ENCODE peak calls at places on chromosome 9, in nine cellular contexts. F is tibial nerve, X is upper lobe of left lung, J is stomach, D is spleen, H is endothelial cell of umbilical vein, L is suprapubic skin, O is GM12878, P is heart left ventricle. I is an unnamed sample.

GRCh38 chr9:86828631-86829030 is 118.7 kb downstream of the GAS1 start:
- DNase-seq in L (no peak), H (no peak), D (no peak), P (no peak), X (no peak), J (no peak), F (no peak), O (no peak), I (no peak)

GRCh38 chr9:36319183-36319582 is 60.9 kb upstream of the GNE start:
- DNase-seq in X (no peak), J (no peak), O (no peak), H (no peak), L (no peak), F (no peak), D (no peak), P (no peak), I (no peak)

GRCh38 chr9:37128051-37128450 is 7.7 kb downstream of the ZCCHC7 start:
- DNase-seq in P (no peak), F (no peak), D (no peak), X (no peak), H (no peak), O (no peak), J (no peak), L (no peak), I (no peak)

GRCh38 chr9:114110180-114110579 is 11.1 kb upstream of the KIF12 start:
- DNase-seq in L (no peak), P (no peak), F (no peak), H (no peak), O (no peak), J (no peak), D (no peak), X (no peak), I (no peak)

GRCh38 chr9:113319054-113319453 is 15.9 kb upstream of the RNF183 start:
- DNase-seq in H (no peak), O (no peak), P (no peak), F (no peak), L (no peak), X (no peak), J (no peak), D (no peak), I (no peak)

GRCh38 chr9:134634190-134634589 is 7.4 kb upstream of the COL5A1 start:
- DNase-seq in H (no peak), L (peak; percentile 46), F (peak; percentile 3), X (peak; percentile 12), O (no peak), D (peak; percentile 57), J (no peak), P (no peak), I (no peak)

GRCh38 chr9:81396528-81396927 is 292.8 kb downstream of the TLE1 start:
- DNase-seq in F (no peak), O (no peak), H (no peak), P (no peak), X (no peak), L (no peak), D (no peak), J (no peak), I (peak; percentile 9)

GRCh38 chr9:98861881-98862501 is 54.5 kb downstream of the GALNT12 start:
- DNase-seq in J (no peak), X (no peak), P (no peak), H (no peak), F (no peak), O (no peak), D (no peak), L (peak; percentile 80), I (no peak)

GRCh38 chr9:107866912-107867311 is 377.3 kb upstream of the KLF4 start:
- DNase-seq in P (no peak), F (no peak), H (no peak), X (peak; percentile 31), D (no peak), L (no peak), J (no peak), O (no peak), I (no peak)

GRCh38 chr9:107869111-107869510 is 379.5 kb upstream of the KLF4 start:
- DNase-seq in D (no peak), O (no peak), J (no peak), P (no peak), X (no peak), F (no peak), H (no peak), L (no peak), I (no peak)

GRCh38 chr9:107870221-107870620 is 380.7 kb upstream of the KLF4 start:
- DNase-seq in L (no peak), J (no peak), F (no peak), X (no peak), H (no peak), O (no peak), P (no peak), D (no peak), I (no peak)

GRCh38 chr9:107867738-107868137 is 378.2 kb upstream of the KLF4 start:
- DNase-seq in F (no peak), O (no peak), D (no peak), X (no peak), P (no peak), H (no peak), J (no peak), L (no peak), I (no peak)

GRCh38 chr9:107868166-107868565 is 378.6 kb upstream of the KLF4 start:
- DNase-seq in F (no peak), P (no peak), D (no peak), L (no peak), J (no peak), H (no peak), O (no peak), X (no peak), I (no peak)
- TF ChIP-seq POLR2A in F (no peak), P (no peak), D (no peak), L (no peak), J (no peak), H (no peak), O (no peak), X (no peak), I (no peak)

GRCh38 chr9:78393932-78394331 is 97.0 kb downstream of the PSAT1 start:
- DNase-seq in L (no peak), D (no peak), P (no peak), F (no peak), O (no peak), J (no peak), H (no peak), X (no peak), I (no peak)

GRCh38 chr9:78397045-78397843 is 100.3 kb downstream of the PSAT1 start:
- DNase-seq in J (no peak), X (no peak), P (no peak), D (no peak), F (no peak), L (no peak), H (no peak), O (no peak), I (no peak)

GRCh38 chr9:78396087-78396486 is 99.2 kb downstream of the PSAT1 start:
- DNase-seq in D (no peak), L (no peak), H (no peak), P (no peak), F (no peak), X (no peak), J (no peak), O (no peak), I (no peak)

GRCh38 chr9:78399153-78399552 is 102.2 kb downstream of the PSAT1 start:
- DNase-seq in P (no peak), X (no peak), O (no peak), H (no peak), F (no peak), L (no peak), D (no peak), J (no peak), I (no peak)

GRCh38 chr9:78393340-78393739 is 96.4 kb downstream of the PSAT1 start:
- DNase-seq in F (no peak), H (no peak), O (no peak), J (no peak), X (no peak), P (no peak), L (no peak), D (no peak), I (no peak)
- H3K27ac ChIP-seq in F (no peak overlapping the region), H (no peak overlapping the region), O (no peak overlapping the region), J (no peak overlapping the region), X (no peak overlapping the region), P (no peak overlapping the region), L (no peak overlapping the region), D (no peak overlapping the region), I (no peak overlapping the region)

GRCh38 chr9:133635098-133635497 is 1.1 kb upstream of the DBH start:
- DNase-seq in H (no peak), P (no peak), D (no peak), X (no peak), J (no peak), L (no peak), F (no peak), O (no peak), I (no peak)

GRCh38 chr9:133631111-133631510 is 5.1 kb upstream of the DBH start:
- DNase-seq in J (no peak), O (no peak), P (no peak), F (no peak), L (no peak), H (no peak), D (no peak), X (no peak), I (no peak)

GRCh38 chr9:133634024-133634691 is 2.0 kb upstream of the DBH start:
- DNase-seq in P (no peak), F (no peak), J (no peak), X (no peak), D (no peak), L (no peak), O (no peak), H (no peak), I (no peak)

GRCh38 chr9:133633681-133633990 is 2.5 kb upstream of the DBH start:
- DNase-seq in L (no peak), H (no peak), X (no peak), D (no peak), J (no peak), F (no peak), O (no peak), P (no peak), I (no peak)

DNA sequence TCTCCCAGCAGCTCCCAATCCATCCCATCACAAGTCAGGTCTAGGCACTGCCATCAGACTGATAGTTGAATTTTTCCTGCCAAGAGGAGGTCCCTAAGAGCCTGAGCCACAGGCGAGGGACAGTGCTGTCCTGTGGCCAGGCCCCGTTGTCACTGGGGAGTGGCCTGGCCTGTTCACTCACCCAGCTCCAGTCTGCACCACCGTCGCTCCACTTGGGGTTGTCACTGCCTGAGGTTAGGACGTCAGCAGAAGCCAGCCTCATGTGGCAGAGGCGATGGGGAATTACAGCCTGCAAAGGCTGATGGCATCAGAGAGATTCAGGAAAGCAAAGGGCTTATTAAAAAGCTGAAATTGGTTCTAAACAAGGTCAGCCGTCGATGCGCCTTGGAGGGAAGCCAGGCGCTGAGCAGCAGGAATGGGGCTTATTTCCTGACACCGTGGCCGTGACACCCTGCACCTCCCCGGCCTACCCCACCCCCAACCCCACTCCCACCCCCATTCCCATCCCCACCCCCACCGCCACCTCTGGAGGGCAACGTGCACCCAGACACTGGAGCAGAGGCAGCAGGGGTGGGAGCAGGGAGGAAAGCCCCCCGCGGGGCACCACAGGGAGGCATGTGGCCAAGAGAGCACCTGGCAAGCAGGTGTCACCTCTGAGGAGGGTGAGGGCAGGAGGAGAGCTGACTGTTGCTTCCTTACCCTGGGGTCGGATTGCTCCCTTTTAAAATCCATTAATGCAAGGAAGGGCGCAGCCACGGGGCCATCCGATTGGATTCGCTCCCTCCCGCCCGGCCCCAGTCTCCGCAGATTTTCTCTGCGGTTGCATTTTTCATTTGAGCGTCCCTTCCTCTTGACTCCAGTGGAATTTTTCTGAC is 3.1 kb upstream of the DBH start:
- DNase-seq in X (no peak), F (no peak), H (no peak), J (no peak), P (no peak), D (no peak), L (no peak), O (no peak), I (no peak)
- TF ChIP-seq POLR2A in X (no peak), F (no peak), H (no peak), J (no peak), P (no peak), D (no peak), L (no peak), O (no peak), I (no peak)

DNA sequence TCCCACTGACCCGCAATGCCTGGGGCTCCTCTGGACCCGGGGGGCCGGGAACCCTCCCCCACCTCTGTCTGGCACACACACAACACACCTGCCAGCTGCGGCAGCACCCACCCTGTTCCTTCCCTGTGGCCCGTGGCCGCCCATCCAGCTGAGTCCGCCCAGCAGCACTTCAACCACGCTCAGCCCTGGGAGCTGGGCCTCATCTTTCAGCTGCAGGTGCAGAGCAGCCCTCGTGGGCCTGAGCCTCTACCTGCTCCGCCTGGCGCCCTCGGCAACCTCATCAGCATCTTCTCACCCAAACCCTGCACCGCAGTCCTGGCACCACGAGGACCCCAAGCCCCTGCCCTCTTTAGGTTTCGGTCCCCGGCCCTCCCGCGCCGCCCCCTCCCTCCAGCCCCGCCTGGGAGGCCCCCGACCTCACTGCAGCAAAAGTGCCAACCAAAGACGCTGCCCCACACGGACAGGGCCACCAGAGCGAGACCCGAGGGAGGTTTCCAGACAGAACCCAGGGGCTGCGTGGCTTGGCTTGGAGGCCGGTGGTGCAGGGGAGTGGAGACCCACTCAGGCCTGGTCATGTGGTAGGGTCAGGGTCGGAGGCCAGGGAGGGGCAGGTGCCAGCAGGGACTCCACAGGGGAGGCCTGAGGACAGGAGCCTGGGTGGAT is 39.4 kb downstream of the EXD3 start:
- DNase-seq in X (peak; percentile 15), J (no peak), D (peak; percentile 67), P (peak; percentile 13), F (no peak), H (no peak), L (peak; percentile 57), O (no peak), I (no peak)
- H3K27ac ChIP-seq in X (no peak overlapping the region), J (no peak overlapping the region), D (peak overlapping the region; percentile 22), P (no peak overlapping the region), F (no peak overlapping the region), H (no peak overlapping the region), L (no peak overlapping the region), O (no peak overlapping the region), I (no peak overlapping the region)